ENCODE peak calls at places on chromosomes 4 and X, in six cellular contexts. B, V, Y, L, G and Q are unnamed samples.

GRCh38 chr4:70836081-70836480 is 3.6 kb downstream of the GRSF1 start:
- DNase-seq in G (no peak), V (no peak), B (no peak), Y (no peak), L (no peak), Q (no peak)

GRCh38 chr4:121950680-121951569 is 935 bp downstream of the TRPC3 start:
- DNase-seq in B (peak; percentile 18), G (peak; percentile 39), Y (peak; percentile 50), V (peak; percentile 11), L (no peak), Q (no peak)

GRCh38 chr4:83040269-83040668 is 5.3 kb downstream of the COPS4 start:
- DNase-seq in L (no peak), G (no peak), V (no peak), Y (no peak), B (no peak), Q (no peak)

GRCh38 chrX:144627947-144628346 is 619.4 kb upstream of the SPANXN1 start:
- DNase-seq in Y (no peak), V (no peak), L (no peak), G (no peak), B (no peak), Q (no peak)

GRCh38 chr4:6221851-6222760 is 21.8 kb upstream of the JAKMIP1 start:
- DNase-seq in V (no peak), B (no peak), L (no peak), Y (peak; percentile 41), G (peak; percentile 70), Q (no peak)

GRCh38 chrX:24435038-24435437 is 30.0 kb upstream of the PDK3 start:
- DNase-seq in V (no peak), Y (no peak), G (no peak), B (no peak), L (no peak), Q (no peak)

GRCh38 chr4:185741795-185742194 is 70.2 kb downstream of the SORBS2 start:
- DNase-seq in Y (no peak), V (no peak), L (no peak), G (no peak), B (no peak), Q (no peak)

GRCh38 chr4:3472411-3473141 is 9.5 kb downstream of the DOK7 start:
- DNase-seq in G (no peak), B (no peak), L (no peak), Y (no peak), V (no peak), Q (no peak)

GRCh38 chr4:75658881-75659280 is 14.3 kb downstream of the G3BP2 start:
- DNase-seq in G (no peak), L (no peak), Y (peak; percentile 38), V (peak; percentile 33), B (peak; percentile 66), Q (no peak)

GRCh38 chr4:73707918-73708577 is 32.3 kb upstream of the CXCL8 start:
- DNase-seq in G (peak; percentile 27), V (peak; percentile 81), Y (peak; percentile 93), B (peak; percentile 95), L (no peak), Q (no peak)

GRCh38 chr4:94871644-94872305 is 114.0 kb downstream of the BMPR1B start:
- DNase-seq in V (peak; percentile 2), Y (no peak), B (peak; percentile 20), L (no peak), G (no peak), Q (no peak)

GRCh38 chr4:28277931-28278330 is 1417.3 kb downstream of the STIM2 start:
- DNase-seq in V (no peak), Y (no peak), L (no peak), G (no peak), B (peak; percentile 16), Q (no peak)

GRCh38 chr4:81638698-81639097 is 167.0 kb upstream of the RASGEF1B start:
- DNase-seq in V (no peak), L (no peak), Y (no peak), B (no peak), G (no peak), Q (no peak)

GRCh38 chr4:71251266-71251665 is 87.6 kb upstream of the SLC4A4 start:
- DNase-seq in V (peak; percentile 94), L (no peak), G (no peak), B (peak; percentile 55), Y (no peak), Q (no peak)